ENCODE peak calls at places on chromosomes 1 and 21, in ten cellular contexts. T is fibroblast of mammary gland; R is NK-92 treated with Interleukin-12 subunit alpha and Interleukin-12 subunit beta, amount 100 ng/mL, for 24 hours; Z is omental fat pad; Y is kidney tubule cell; J is NCI-H1694; N is EL; L is activated effector memory CD4-positive, alpha-beta T cell treated with Interleukin-2 at 50 U/mL for 16 hours; I is pons; B is AG09309. W is an unnamed sample.

GRCh38 chr1:201480231-201481003 is 11.4 kb upstream of the PHLDA3 start:
- DNase-seq in T (peak), R (no peak), Z (peak), Y (peak), J (peak), N (peak), L (peak), I (no peak), B (no peak), W (peak)

GRCh38 chr1:32014199-32014936 is 700 bp downstream of the KHDRBS1 start:
- DNase-seq in T (peak), R (peak), Z (peak), Y (peak), J (no peak), N (peak), L (peak), I (peak), B (no peak), W (peak)

GRCh38 chr1:246383791-246384190 is 123.3 kb downstream of the SMYD3 start:
- DNase-seq in T (no peak), R (no peak), Z (no peak), Y (no peak), J (no peak), N (no peak), L (no peak), I (no peak), B (no peak), W (no peak)

GRCh38 chr1:116465477-116465844 is 92.4 kb downstream of the ATP1A1 start:
- DNase-seq in T (no peak), R (no peak), Z (no peak), Y (no peak), J (no peak), N (no peak), L (no peak), I (no peak), B (no peak), W (no peak)

GRCh38 chr1:59394706-59395417 is 98.0 kb downstream of the FGGY start:
- DNase-seq in T (no peak), R (no peak), Z (no peak), Y (no peak), J (no peak), N (no peak), L (no peak), I (no peak), B (no peak), W (no peak)

GRCh38 chr1:119358661-119359060 is 9.9 kb upstream of the HAO2 start:
- DNase-seq in T (peak), R (no peak), Z (no peak), Y (peak), J (no peak), N (peak), L (no peak), I (no peak), B (no peak), W (no peak)

GRCh38 chr1:240575976-240576666 is 35.8 kb downstream of the GREM2 start:
- DNase-seq in T (peak), R (peak), Z (no peak), Y (no peak), J (no peak), N (peak), L (peak), I (peak), B (peak), W (no peak)

GRCh38 chr1:29687601-29688244 is 451.4 kb downstream of the PTPRU start:
- DNase-seq in T (no peak), R (no peak), Z (no peak), Y (no peak), J (no peak), N (peak), L (no peak), I (no peak), B (no peak), W (no peak)

GRCh38 chr21:43916076-43916475 is 51.1 kb downstream of the AGPAT3 start:
- DNase-seq in T (no peak), R (no peak), Z (no peak), Y (no peak), J (no peak), N (no peak), L (no peak), I (no peak), B (no peak), W (no peak)

GRCh38 chr1:205570796-205571537 is 60.8 kb downstream of the ELK4 start:
- DNase-seq in T (peak), R (no peak), Z (no peak), Y (peak), J (no peak), N (no peak), L (no peak), I (no peak), B (no peak), W (no peak)

GRCh38 chr1:202255343-202255742 is 61.7 kb downstream of the LGR6 start:
- DNase-seq in T (no peak), R (no peak), Z (no peak), Y (no peak), J (no peak), N (no peak), L (no peak), I (no peak), B (no peak), W (no peak)

GRCh38 chr1:202122639-202123335 is at the start of gene GPR37L1:
- DNase-seq in T (peak), R (no peak), Z (no peak), Y (peak), J (no peak), N (peak), L (no peak), I (peak), B (no peak), W (peak)

GRCh38 chr1:53585116-53585515 is 125.9 kb downstream of the DMRTB1 start:
- DNase-seq in T (peak), R (peak), Z (no peak), Y (no peak), J (no peak), N (no peak), L (no peak), I (no peak), B (no peak), W (peak)

GRCh38 chr21:27372381-27372780 is 405.5 kb upstream of the ADAMTS5 start:
- DNase-seq in T (no peak), R (no peak), Z (no peak), Y (no peak), J (no peak), N (peak), L (no peak), I (no peak), B (no peak), W (no peak)

GRCh38 chr1:89781494-89782126 is 39.2 kb upstream of the LRRC8D start:
- DNase-seq in T (peak), R (no peak), Z (no peak), Y (peak), J (no peak), N (no peak), L (peak), I (no peak), B (no peak), W (no peak)

GRCh38 chr1:73564294-73564693 is 633.7 kb downstream of the LRRIQ3 start:
- DNase-seq in T (no peak), R (no peak), Z (no peak), Y (no peak), J (no peak), N (no peak), L (no peak), I (no peak), B (no peak), W (no peak)

GRCh38 chr1:108610073-108610472 is 50.2 kb downstream of the EEIG2 start:
- DNase-seq in T (no peak), R (no peak), Z (no peak), Y (peak), J (no peak), N (no peak), L (no peak), I (no peak), B (no peak), W (no peak)

GRCh38 chr21:45719177-45719802 is 75.8 kb downstream of the PCBP3 start:
- DNase-seq in T (no peak), R (no peak), Z (no peak), Y (no peak), J (no peak), N (no peak), L (no peak), I (no peak), B (no peak), W (no peak)

GRCh38 chr1:248597589-248597988 is at the start of gene OR2T10:
- DNase-seq in T (no peak), R (no peak), Z (no peak), Y (no peak), J (no peak), N (no peak), L (no peak), I (no peak), B (no peak), W (no peak)

GRCh38 chr1:29390075-29390474 is 153.8 kb downstream of the PTPRU start:
- DNase-seq in T (no peak), R (no peak), Z (no peak), Y (no peak), J (no peak), N (no peak), L (no peak), I (no peak), B (no peak), W (no peak)